ENCODE peak calls at places on chromosomes 3 and 15, in seven cellular contexts. N is tibial artery, K is endodermal cell, W is neuronal stem cell, H is right cardiac atrium, O is hepatocyte, B is uterus. M is an unnamed sample.

GRCh38 chr3:55165278-55165677 is 237.4 kb upstream of the LRTM1 start:
- DNase-seq in N (no peak), K (no peak), W (no peak), H (no peak), O (no peak), B (no peak), M (no peak)

GRCh38 chr3:66270726-66271125 is 49.9 kb downstream of the SLC25A26 start:
- DNase-seq in N (no peak), K (no peak), W (no peak), H (no peak), O (no peak), B (no peak), M (no peak)

GRCh38 chr3:64489361-64490044 is 198.3 kb downstream of the ADAMTS9 start:
- DNase-seq in N (no peak), K (peak; percentile 96), W (peak; percentile 73), H (no peak), O (peak; percentile 89), B (peak; percentile 42), M (peak; percentile 1)

GRCh38 chr3:34864011-34864410 is 775.3 kb upstream of the ARPP21 start:
- DNase-seq in N (no peak), K (no peak), W (no peak), H (no peak), O (no peak), B (no peak), M (peak; percentile 18)

GRCh38 chr3:5321941-5322340 is 134.4 kb downstream of the EDEM1 start:
- DNase-seq in N (no peak), K (no peak), W (no peak), H (no peak), O (no peak), B (no peak), M (no peak)

GRCh38 chr15:58864602-58865419 is 68.7 kb downstream of the SLTM start:
- DNase-seq in N (no peak), K (peak; percentile 84), W (no peak), H (peak; percentile 90), O (peak; percentile 56), B (no peak), M (no peak)

GRCh38 chr15:65085990-65086679 is 9.6 kb downstream of the KBTBD13 start:
- DNase-seq in N (no peak), K (peak; percentile 89), W (no peak), H (no peak), O (peak; percentile 8), B (no peak), M (no peak)

GRCh38 chr3:173584834-173585831 is 187.6 kb downstream of the NLGN1 start:
- DNase-seq in N (peak; percentile 38), K (peak; percentile 85), W (peak; percentile 77), H (peak; percentile 62), O (peak; percentile 65), B (no peak), M (peak; percentile 21)

GRCh38 chr3:27312044-27312668 is 57.0 kb downstream of the NEK10 start:
- DNase-seq in N (no peak), K (peak; percentile 57), W (peak; percentile 58), H (no peak), O (peak; percentile 69), B (no peak), M (peak; percentile 72)

GRCh38 chr3:120536642-120537041 is 59.5 kb upstream of the NDUFB4 start:
- DNase-seq in N (no peak), K (no peak), W (no peak), H (no peak), O (no peak), B (no peak), M (peak; percentile 6)

GRCh38 chr3:57227930-57228733 is 603 bp downstream of the APPL1 start:
- DNase-seq in N (peak; percentile 47), K (peak; percentile 65), W (peak; percentile 18), H (peak; percentile 78), O (peak; percentile 70), B (peak; percentile 33), M (peak; percentile 39)

GRCh38 chr3:67415504-67415903 is 238.9 kb downstream of the SUCLG2 start:
- DNase-seq in N (no peak), K (no peak), W (no peak), H (no peak), O (no peak), B (no peak), M (no peak)

GRCh38 chr3:108099203-108099602 is 8.4 kb upstream of the CD47 start:
- DNase-seq in N (no peak), K (no peak), W (no peak), H (no peak), O (no peak), B (no peak), M (no peak)

GRCh38 chr3:178062126-178062525 is 474.1 kb upstream of the KCNMB2 start:
- DNase-seq in N (no peak), K (no peak), W (no peak), H (no peak), O (no peak), B (no peak), M (no peak)

GRCh38 chr3:39434574-39434973 is 28.1 kb downstream of the RPSA start:
- DNase-seq in N (no peak), K (no peak), W (no peak), H (no peak), O (no peak), B (peak; percentile 70), M (no peak)

GRCh38 chr3:30199096-30199734 is 407.2 kb upstream of the TGFBR2 start:
- DNase-seq in N (peak; percentile 74), K (peak; percentile 79), W (peak; percentile 64), H (peak; percentile 83), O (peak; percentile 86), B (peak; percentile 74), M (peak; percentile 80)

GRCh38 chr3:89145995-89146394 is 38.6 kb downstream of the EPHA3 start:
- DNase-seq in N (peak; percentile 43), K (no peak), W (no peak), H (no peak), O (peak; percentile 21), B (no peak), M (peak; percentile 49)

GRCh38 chr3:94066829-94067470 is 4.1 kb downstream of the NSUN3 start:
- DNase-seq in N (no peak), K (peak; percentile 66), W (no peak), H (no peak), O (no peak), B (no peak), M (no peak)

GRCh38 chr3:142844339-142844977 is 44.4 kb downstream of the PCOLCE2 start:
- DNase-seq in N (no peak), K (no peak), W (no peak), H (no peak), O (peak; percentile 46), B (no peak), M (peak; percentile 64)

GRCh38 chr3:71955549-71956373 is 170.8 kb upstream of the PROK2 start:
- DNase-seq in N (peak; percentile 76), K (peak; percentile 88), W (peak; percentile 51), H (peak; percentile 86), O (peak; percentile 90), B (peak; percentile 77), M (peak; percentile 82)

GRCh38 chr3:8996681-8997121 is 33.4 kb upstream of the RAD18 start:
- DNase-seq in N (peak; percentile 41), K (peak; percentile 80), W (no peak), H (peak; percentile 70), O (peak; percentile 52), B (peak; percentile 65), M (no peak)

GRCh38 chr3:65230251-65231140 is 542.7 kb upstream of the ADAMTS9 start:
- DNase-seq in N (no peak), K (no peak), W (no peak), H (no peak), O (peak; percentile 47), B (no peak), M (no peak)

GRCh38 chr15:88341653-88342052 is 85.1 kb upstream of the NTRK3 start:
- DNase-seq in N (no peak), K (no peak), W (no peak), H (no peak), O (no peak), B (no peak), M (no peak)

GRCh38 chr15:88342666-88343065 is 86.1 kb upstream of the NTRK3 start:
- DNase-seq in N (no peak), K (no peak), W (no peak), H (no peak), O (no peak), B (no peak), M (no peak)

GRCh38 chr15:88348579-88349255 is 92.2 kb upstream of the NTRK3 start:
- DNase-seq in N (no peak), K (no peak), W (no peak), H (no peak), O (no peak), B (no peak), M (no peak)

GRCh38 chr15:88345962-88346361 is 89.4 kb upstream of the NTRK3 start:
- DNase-seq in N (no peak), K (no peak), W (no peak), H (no peak), O (no peak), B (no peak), M (no peak)

GRCh38 chr15:88344786-88345185 is 88.2 kb upstream of the NTRK3 start:
- DNase-seq in N (no peak), K (no peak), W (no peak), H (no peak), O (peak; percentile 15), B (no peak), M (no peak)
- H3K4me1 ChIP-seq in N (no peaks in the 10 kb centered on the region), K (no peaks in the 10 kb centered on the region), W (no peaks in the 10 kb centered on the region), H (no peaks in the 10 kb centered on the region), O (no peaks in the 10 kb centered on the region), B (no peaks in the 10 kb centered on the region), M (no peaks in the 10 kb centered on the region)

GRCh38 chr15:76994971-76995945 is at the start of gene PSTPIP1:
- DNase-seq in N (no peak), K (peak; percentile 48), W (no peak), H (peak; percentile 85), O (no peak), B (no peak), M (no peak)
- H3K27ac ChIP-seq in N (peak within 1 kb of the TSS; percentile 64), K (peak within 1 kb of the TSS; percentile 49), W (no peak within 1 kb of the TSS), H (no peak within 1 kb of the TSS), O (no peak within 1 kb of the TSS), B (peak within 1 kb of the TSS; percentile 17), M (no peak within 1 kb of the TSS)

GRCh38 chr3:151305081-151305777 is 11.4 kb downstream of the GPR87 start:
- DNase-seq in N (peak; percentile 57), K (peak; percentile 95), W (no peak), H (no peak), O (peak; percentile 89), B (peak; percentile 38), M (peak; percentile 63)
- H3K4me1 ChIP-seq in N (peaks cover 5% of the 10 kb centered on the region), K (peaks cover 10% of the 10 kb centered on the region), W (peaks cover 6% of the 10 kb centered on the region), H (peaks cover 1% of the 10 kb centered on the region), O (peaks cover 15% of the 10 kb centered on the region), B (no peaks in the 10 kb centered on the region), M (no peaks in the 10 kb centered on the region)

GRCh38 chr3:197878427-197878826 is 71.6 kb upstream of the RPL35A start:
- DNase-seq in N (no peak), K (no peak), W (no peak), H (no peak), O (no peak), B (no peak), M (no peak)
- H3K27ac ChIP-seq in N (no peak overlapping the region), K (no peak overlapping the region), W (no peak overlapping the region), H (no peak overlapping the region), O (no peak overlapping the region), B (no peak overlapping the region), M (no peak overlapping the region)

GRCh38 chr3:139389552-139390368 is at the start of gene COPB2:
- DNase-seq in N (peak; percentile 99), K (peak; percentile 100), W (peak; percentile 98), H (peak; percentile 100), O (peak; percentile 100), B (peak; percentile 100), M (peak; percentile 97)
- H3K4me1 ChIP-seq in N (peaks cover 27% of the 10 kb centered on the region), K (no peaks in the 10 kb centered on the region), W (peaks cover 2% of the 10 kb centered on the region), H (peaks cover 10% of the 10 kb centered on the region), O (peaks cover 24% of the 10 kb centered on the region), B (peaks cover 16% of the 10 kb centered on the region), M (peaks cover 31% of the 10 kb centered on the region)

M was measured in A673.